ENCODE peak calls at places on chromosomes 12 and 14, in four cellular contexts. T, Z, N and M are unnamed samples.
A peak's percentile ranks its signal among the peaks of the same experiment; 100 is the strongest.

GRCh38 chr12:105462336-105462735 is 131.8 kb downstream of the C12orf75 start:
- DNase-seq in T (no peak), Z (no peak), N (no peak), M (no peak)

GRCh38 chr12:92502417-92503028 is 200.3 kb upstream of the PLEKHG7 start:
- DNase-seq in T (no peak), Z (peak; percentile 22), N (no peak), M (no peak)

GRCh38 chr12:110100315-110100970 is 23.7 kb upstream of the IFT81 start:
- DNase-seq in T (peak; percentile 65), Z (peak; percentile 78), N (no peak), M (no peak)

GRCh38 chr14:105484069-105484996 is 2.4 kb upstream of the CRIP1 start:
- DNase-seq in T (no peak), Z (no peak), N (peak; percentile 2), M (no peak)

GRCh38 chr12:104263580-104264358 is 39.8 kb upstream of the EID3 start:
- DNase-seq in T (peak; percentile 12), Z (no peak), N (peak; percentile 60), M (no peak)

GRCh38 chr12:62382526-62382925 is 84.1 kb upstream of the MON2 start:
- DNase-seq in T (no peak), Z (no peak), N (no peak), M (no peak)

GRCh38 chr12:112908548-112908947 is 1.8 kb downstream of the OAS1 start:
- DNase-seq in T (no peak), Z (no peak), N (no peak), M (no peak)

GRCh38 chr12:44021471-44021971 is 185.6 kb downstream of the TMEM117 start:
- DNase-seq in T (no peak), Z (no peak), N (no peak), M (no peak)

GRCh38 chr14:69664865-69665526 is 53.6 kb downstream of the SUSD6 start:
- DNase-seq in T (no peak), Z (no peak), N (no peak), M (no peak)

GRCh38 chr12:30896461-30896860 is 30.1 kb upstream of the TSPAN11 start:
- DNase-seq in T (no peak), Z (no peak), N (peak; percentile 14), M (no peak)

GRCh38 chr12:84973026-84973425 is 60.4 kb upstream of the SLC6A15 start:
- DNase-seq in T (no peak), Z (no peak), N (no peak), M (no peak)

GRCh38 chr12:105522166-105522825 is 191.8 kb downstream of the C12orf75 start:
- DNase-seq in T (no peak), Z (no peak), N (no peak), M (no peak)

GRCh38 chr14:99158150-99158549 is 113.8 kb downstream of the BCL11B start:
- DNase-seq in T (no peak), Z (no peak), N (no peak), M (no peak)

GRCh38 chr14:45716506-45716905 is 463.5 kb upstream of the MIS18BP1 start:
- DNase-seq in T (no peak), Z (no peak), N (no peak), M (no peak)

GRCh38 chr12:51307655-51308593 is 16.1 kb downstream of the BIN2 start:
- DNase-seq in T (peak; percentile 5), Z (peak; percentile 43), N (peak; percentile 71), M (peak; percentile 67)

GRCh38 chr12:61846805-61847204 is 413.4 kb upstream of the USP15 start:
- DNase-seq in T (no peak), Z (no peak), N (no peak), M (no peak)

GRCh38 chr12:27940756-27941402 is 31.7 kb downstream of the PTHLH start:
- DNase-seq in T (peak; percentile 58), Z (peak; percentile 65), N (peak; percentile 47), M (peak; percentile 40)

GRCh38 chr14:91947196-91948184 is at the start of gene FBLN5:
- DNase-seq in T (peak; percentile 33), Z (peak; percentile 62), N (peak; percentile 74), M (no peak)

GRCh38 chr12:94445662-94446061 is 14.0 kb downstream of the CEP83 start:
- DNase-seq in T (no peak), Z (no peak), N (no peak), M (no peak)

GRCh38 chr12:1993871-1994371 is 10.3 kb downstream of the DCP1B start:
- DNase-seq in T (no peak), Z (no peak), N (peak; percentile 78), M (no peak)

GRCh38 chr14:101721951-101722661 is 39.4 kb upstream of the PPP2R5C start:
- DNase-seq in T (peak; percentile 79), Z (peak; percentile 61), N (peak; percentile 45), M (no peak)

GRCh38 chr12:91818236-91819131 is 327.2 kb downstream of the BTG1 start:
- DNase-seq in T (peak; percentile 39), Z (no peak), N (no peak), M (no peak)

GRCh38 chr14:93045965-93046695 is 69.6 kb downstream of the ITPK1 start:
- DNase-seq in T (no peak), Z (no peak), N (peak; percentile 55), M (peak; percentile 70)

GRCh38 chr14:92625213-92625612 is 111.6 kb downstream of the RIN3 start:
- DNase-seq in T (no peak), Z (no peak), N (peak; percentile 93), M (peak; percentile 61)

GRCh38 chr12:105228494-105228893 is 7.5 kb downstream of the APPL2 start:
- DNase-seq in T (no peak), Z (no peak), N (no peak), M (no peak)

GRCh38 chr12:2190085-2190484 is 137.3 kb downstream of the CACNA1C start:
- DNase-seq in T (no peak), Z (no peak), N (no peak), M (no peak)